ENCODE peak calls at places on chromosomes 7 and 10, in ten cellular contexts. S is thoracic aorta; G is lung; E is NB4; J is B cell; A is CD4-positive, alpha-beta T cell; Q is psoas muscle; L is colonic mucosa; K is astrocyte; H is endodermal cell. Y is an unnamed sample.

GRCh38 chr7:40623863-40624262 is 489.1 kb downstream of the SUGCT start:
- DNase-seq in A (no peak), S (no peak), G (no peak), L (no peak), Q (no peak), J (no peak), K (no peak), H (no peak), E (no peak), Y (no peak)

GRCh38 chr7:39016609-39017008 is 38.9 kb downstream of the POU6F2 start:
- DNase-seq in Q (no peak), J (no peak), L (peak), A (no peak), K (no peak), S (no peak), G (peak), H (no peak), E (no peak), Y (no peak)

GRCh38 chr7:18824157-18824556 is 293.3 kb downstream of the TWIST1 start:
- DNase-seq in H (no peak), J (no peak), A (no peak), K (no peak), L (no peak), S (no peak), E (no peak), G (no peak), Q (no peak), Y (no peak)

GRCh38 chr7:155652156-155653124 is 8.0 kb downstream of the RBM33 start:
- DNase-seq in H (no peak), S (no peak), G (no peak), E (no peak), L (no peak), A (no peak), K (no peak), J (no peak), Q (no peak), Y (no peak)

GRCh38 chr7:29229946-29230345 is 35.4 kb downstream of the CHN2 start:
- DNase-seq in K (no peak), G (no peak), A (no peak), S (no peak), L (no peak), Q (no peak), E (no peak), H (no peak), J (no peak), Y (no peak)

GRCh38 chr7:130365511-130366441 is 14.5 kb upstream of the CPA1 start:
- DNase-seq in H (no peak), A (no peak), G (no peak), J (no peak), Q (peak), E (no peak), S (no peak), K (peak), L (no peak), Y (peak)

GRCh38 chr7:29285451-29285807 is 90.9 kb downstream of the CHN2 start:
- DNase-seq in K (peak), A (no peak), J (no peak), S (no peak), Q (no peak), H (no peak), L (no peak), G (no peak), E (peak), Y (no peak)

GRCh38 chr7:93374345-93374940 is 142.3 kb downstream of the VPS50 start:
- DNase-seq in L (no peak), H (no peak), G (no peak), K (peak), S (no peak), E (peak), A (no peak), Q (no peak), J (peak), Y (no peak)

GRCh38 chr7:133253522-133253882 is 624 bp downstream of the EXOC4 start:
- DNase-seq in E (peak), A (no peak), G (no peak), S (no peak), Q (no peak), J (peak), H (no peak), L (peak), K (no peak), Y (no peak)

GRCh38 chr7:151181011-151181431 is 6.0 kb downstream of the ASB10 start:
- DNase-seq in L (no peak), S (no peak), E (no peak), A (no peak), H (peak), G (no peak), K (no peak), Q (no peak), J (no peak), Y (no peak)

GRCh38 chr7:27697861-27698430 is 35.3 kb upstream of the HIBADH start:
- DNase-seq in G (peak), H (no peak), E (peak), L (peak), K (no peak), J (peak), Q (no peak), A (no peak), S (no peak), Y (no peak)

GRCh38 chr10:97016728-97017473 is 168.9 kb downstream of the SLIT1 start:
- DNase-seq in Q (no peak), S (no peak), G (no peak), L (no peak), J (no peak), A (no peak), K (peak), H (peak), E (peak), Y (no peak)

DNA sequence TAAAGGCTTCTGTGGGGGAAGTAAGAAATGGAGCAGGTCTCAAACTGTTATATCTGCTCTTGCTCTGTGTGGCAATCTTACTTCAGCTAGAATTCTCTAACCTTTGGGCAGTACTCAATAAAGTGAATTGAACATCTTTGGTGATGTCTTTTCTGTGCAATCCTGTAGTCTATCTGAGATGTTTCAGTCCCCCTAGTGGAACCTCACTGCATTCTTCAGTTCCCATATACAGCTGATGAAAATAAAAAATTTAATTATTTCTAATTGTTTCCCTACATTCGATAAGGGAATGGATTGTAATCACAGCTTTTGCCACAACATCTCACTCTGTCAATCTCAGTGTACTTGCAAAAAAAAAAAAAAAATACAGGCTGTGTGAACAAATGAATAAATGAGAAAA is 522.6 kb downstream of the DNAJB9 start:
- DNase-seq in E (peak), J (no peak), A (no peak), H (no peak), K (no peak), G (no peak), Q (no peak), S (no peak), L (no peak), Y (no peak)
- TF ChIP-seq CTCF in E (peak), J (no peak), A (no peak), H (peak), K (no peak), G (no peak), Q (no peak), S (no peak), L (no peak), Y (peak)

DNA sequence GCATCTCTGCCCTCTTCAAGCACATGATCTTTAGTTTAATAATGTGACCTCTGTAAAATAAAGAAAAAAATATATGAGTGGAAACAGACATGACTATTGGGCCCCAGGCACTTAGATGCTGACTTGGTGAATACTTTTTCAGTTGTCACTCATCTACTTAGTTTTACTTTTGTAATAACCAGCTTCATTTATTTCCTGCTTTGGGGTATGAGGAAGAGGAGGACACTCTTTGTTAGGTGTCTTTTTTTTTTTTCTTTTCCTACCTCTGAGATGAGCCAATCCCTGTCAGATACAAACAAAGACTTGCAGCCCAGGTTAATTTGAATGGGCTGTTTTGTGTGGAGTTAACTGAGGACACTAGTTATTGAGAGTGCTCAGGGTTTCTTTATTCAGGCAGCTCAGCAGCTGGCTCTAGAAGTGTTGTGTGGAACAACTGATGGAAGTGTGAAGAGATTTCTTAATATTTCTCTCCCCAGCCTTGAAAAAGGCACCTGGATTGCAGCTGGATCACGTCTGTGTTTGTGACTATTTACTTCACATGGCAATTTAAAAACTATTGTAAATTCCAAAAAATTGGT is 333.6 kb downstream of the LRMDA start:
- DNase-seq in S (no peak), J (no peak), K (no peak), H (no peak), Q (no peak), G (no peak), E (no peak), L (no peak), A (no peak), Y (no peak)
- TF ChIP-seq CTCF in S (no peak), J (no peak), K (no peak), H (no peak), Q (no peak), G (no peak), E (no peak), L (no peak), A (no peak), Y (no peak)

GRCh38 chr7:99579956-99580777 is 17.9 kb upstream of the TMEM225B start:
- DNase-seq in H (peak), G (peak), Q (peak), J (peak), S (no peak), A (peak), L (peak), E (peak), K (peak), Y (peak)
- TF ChIP-seq CTCF in H (peak), G (no peak), Q (peak), J (peak), S (peak), A (peak), L (no peak), E (no peak), K (peak), Y (peak)

GRCh38 chr7:77458786-77459185 is 42.6 kb upstream of the GSAP start:
- DNase-seq in A (no peak), Q (no peak), J (no peak), H (no peak), K (no peak), L (no peak), E (peak), S (no peak), G (no peak), Y (no peak)

GRCh38 chr7:77461246-77461645 is 45.1 kb upstream of the GSAP start:
- DNase-seq in G (no peak), J (no peak), Q (no peak), L (no peak), S (no peak), E (no peak), K (no peak), A (no peak), H (no peak), Y (no peak)

GRCh38 chr7:77461842-77462241 is 45.7 kb upstream of the GSAP start:
- DNase-seq in K (no peak), E (no peak), L (no peak), Q (no peak), J (no peak), G (no peak), S (no peak), H (no peak), A (no peak), Y (no peak)

GRCh38 chr7:77459311-77459726 is 43.2 kb upstream of the GSAP start:
- DNase-seq in L (no peak), A (no peak), H (no peak), Q (no peak), E (no peak), S (no peak), J (no peak), K (no peak), G (no peak), Y (no peak)

GRCh38 chr7:77460057-77460486 is 43.9 kb upstream of the GSAP start:
- DNase-seq in S (no peak), L (peak), H (no peak), E (peak), G (no peak), J (peak), A (no peak), Q (no peak), K (no peak), Y (no peak)
- TF ChIP-seq CTCF in S (no peak), L (peak), H (peak), E (no peak), G (no peak), J (no peak), A (no peak), Q (no peak), K (peak), Y (peak)

GRCh38 chr10:124259139-124259825 is 159.4 kb downstream of the OAT start:
- DNase-seq in J (no peak), K (no peak), G (no peak), A (no peak), H (peak), E (peak), L (no peak), S (no peak), Q (no peak), Y (no peak)
- TF ChIP-seq CTCF in J (no peak), K (no peak), G (no peak), A (no peak), H (peak), E (peak), L (no peak), S (peak), Q (no peak), Y (peak)

GRCh38 chr10:111316607-111317006 is 239.8 kb downstream of the ADRA2A start:
- DNase-seq in S (no peak), J (no peak), Q (no peak), E (no peak), H (no peak), L (no peak), K (no peak), A (no peak), G (no peak), Y (no peak)
- TF ChIP-seq CTCF in S (no peak), J (no peak), Q (no peak), E (no peak), H (no peak), L (no peak), K (no peak), A (no peak), G (no peak), Y (no peak)

DNA sequence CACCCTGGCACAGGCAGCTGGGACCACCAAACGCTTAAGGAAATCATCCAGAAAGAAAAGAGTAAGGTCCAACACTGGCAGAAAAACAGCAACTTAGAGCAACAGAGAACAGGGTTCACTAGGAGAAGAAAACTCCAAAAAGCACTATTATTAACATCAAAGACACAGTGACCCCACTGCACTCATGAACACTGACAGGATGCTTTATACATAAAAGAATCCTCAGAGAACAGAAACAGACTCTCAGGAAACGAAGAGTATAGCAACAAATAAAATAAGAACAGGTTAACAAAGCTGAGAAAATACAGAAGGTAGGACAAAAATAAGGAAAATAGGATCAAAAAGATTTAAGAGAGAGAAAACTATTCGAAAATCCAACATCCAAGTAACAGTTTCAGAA is 258.5 kb downstream of the MAD1L1 start:
- DNase-seq in E (no peak), L (no peak), S (no peak), J (no peak), H (no peak), A (no peak), Q (no peak), K (no peak), G (no peak), Y (no peak)
- TF ChIP-seq CTCF in E (no peak), L (no peak), S (no peak), J (no peak), H (no peak), A (no peak), Q (no peak), K (no peak), G (no peak), Y (no peak)

GRCh38 chr7:68031180-68031943 is 1034.7 kb downstream of the TYW1 start:
- DNase-seq in H (no peak), J (no peak), K (no peak), E (no peak), G (no peak), A (no peak), Q (no peak), L (no peak), S (no peak), Y (no peak)
- TF ChIP-seq CTCF in H (no peak), J (no peak), K (no peak), E (no peak), G (no peak), A (no peak), Q (no peak), L (no peak), S (no peak), Y (no peak)

GRCh38 chr10:69333205-69333604 is 54.9 kb downstream of the HK1 start:
- DNase-seq in S (no peak), H (peak), E (no peak), G (peak), A (no peak), J (no peak), K (no peak), Q (no peak), L (no peak), Y (peak)
- TF ChIP-seq CTCF in S (peak), H (peak), E (no peak), G (no peak), A (no peak), J (no peak), K (peak), Q (peak), L (no peak), Y (peak)